ENCODE peak calls at places on chromosomes 12 and 14, in four cellular contexts. V is T-helper 9 cell, N is foreskin fibroblast, X is AG09319. W is an unnamed sample.

GRCh38 chr12:42237052-42237852 is 796 bp downstream of the YAF2 start:
- DNase-seq in N (peak; percentile 86), X (peak; percentile 34), V (peak; percentile 56), W (peak; percentile 49)

GRCh38 chr14:96090441-96091148 is 51.4 kb downstream of the C14orf132 start:
- DNase-seq in V (no peak), N (peak; percentile 79), X (no peak), W (peak; percentile 56)

GRCh38 chr12:8698132-8698829 is 490 bp downstream of the RIMKLB start:
- DNase-seq in X (no peak), V (peak; percentile 37), N (peak; percentile 74), W (peak; percentile 8)

GRCh38 chr12:105995986-105996385 is 142.8 kb downstream of the NUAK1 start:
- DNase-seq in V (no peak), X (peak; percentile 54), N (peak; percentile 60), W (no peak)

GRCh38 chr12:122880668-122881067 is 15.3 kb downstream of the VPS37B start:
- DNase-seq in N (peak; percentile 75), V (no peak), X (no peak), W (no peak)

GRCh38 chr12:69648476-69648875 is 37.8 kb upstream of the LRRC10 start:
- DNase-seq in N (peak; percentile 87), V (no peak), X (peak; percentile 59), W (peak; percentile 76)

GRCh38 chr12:96108321-96108720 is 72.9 kb upstream of the LTA4H start:
- DNase-seq in V (no peak), N (no peak), X (no peak), W (no peak)

GRCh38 chr12:14952295-14952995 is 9.0 kb downstream of the ARHGDIB start:
- DNase-seq in N (peak; percentile 85), X (peak; percentile 64), V (no peak), W (peak; percentile 70)

GRCh38 chr12:32312049-32312670 is 87.2 kb upstream of the FGD4 start:
- DNase-seq in N (peak; percentile 74), V (no peak), X (peak; percentile 50), W (peak; percentile 34)

GRCh38 chr14:73168691-73169090 is 32.4 kb downstream of the PSEN1 start:
- DNase-seq in X (no peak), V (no peak), N (no peak), W (no peak)